ENCODE peak calls at places on chromosome 2, in four cellular contexts. P, I, D and Z are unnamed samples.

GRCh38 chr2:8581048-8581561 is 100.8 kb upstream of the ID2 start:
- DNase-seq in I (no peak), D (no peak), P (no peak), Z (no peak)

GRCh38 chr2:241951920-241952319 is 82.4 kb downstream of the RTP5 start:
- DNase-seq in I (no peak), D (no peak), P (no peak), Z (no peak)

GRCh38 chr2:226800941-226801784 is 1.5 kb upstream of the IRS1 start:
- DNase-seq in P (peak; percentile 71), I (peak; percentile 64), D (peak; percentile 92), Z (peak; percentile 88)

GRCh38 chr2:188852752-188853151 is 121.4 kb upstream of the COL3A1 start:
- DNase-seq in P (no peak), I (peak; percentile 62), D (no peak), Z (no peak)

GRCh38 chr2:30765226-30765625 is 42.0 kb downstream of the CAPN13 start:
- DNase-seq in I (no peak), D (no peak), P (no peak), Z (no peak)

GRCh38 chr2:146444987-146445386 is 1399.8 kb upstream of the ACVR2A start:
- DNase-seq in P (no peak), D (no peak), I (no peak), Z (no peak)

GRCh38 chr2:74744731-74745505 is 89.0 kb upstream of the HK2 start:
- DNase-seq in I (no peak), D (no peak), P (no peak), Z (no peak)

GRCh38 chr2:113053666-113054435 is 1.2 kb upstream of the IL36B start:
- DNase-seq in P (no peak), I (no peak), D (no peak), Z (no peak)

GRCh38 chr2:134275058-134275862 is 21.4 kb downstream of the MGAT5 start:
- DNase-seq in D (no peak), I (no peak), P (no peak), Z (no peak)

GRCh38 chr2:226909131-226909530 is 73.3 kb downstream of the RHBDD1 start:
- DNase-seq in P (no peak), D (no peak), I (no peak), Z (no peak)

GRCh38 chr2:217868911-217869334 is 133.9 kb downstream of the TNS1 start:
- DNase-seq in D (no peak), I (peak; percentile 66), P (no peak), Z (no peak)

GRCh38 chr2:25311866-25312575 is 29.7 kb downstream of the DNMT3A start:
- DNase-seq in D (no peak), P (no peak), I (no peak), Z (no peak)

GRCh38 chr2:109374548-109375130 is 239.1 kb downstream of the SEPTIN10 start:
- DNase-seq in D (no peak), P (no peak), I (no peak), Z (no peak)

GRCh38 chr2:144454466-144455287 is 65.2 kb downstream of the ZEB2 start:
- DNase-seq in D (no peak), I (no peak), P (no peak), Z (no peak)

GRCh38 chr2:144453039-144453336 is 66.9 kb downstream of the ZEB2 start:
- DNase-seq in P (no peak), D (no peak), I (peak; percentile 49), Z (no peak)

GRCh38 chr2:144453486-144454158 is 66.3 kb downstream of the ZEB2 start:
- DNase-seq in I (no peak), D (no peak), P (no peak), Z (no peak)

GRCh38 chr2:144451443-144451842 is 68.5 kb downstream of the ZEB2 start:
- DNase-seq in P (no peak), D (no peak), I (no peak), Z (no peak)

GRCh38 chr2:144452169-144453038 is 67.5 kb downstream of the ZEB2 start:
- DNase-seq in P (no peak), I (peak; percentile 64), D (no peak), Z (no peak)
- TF ChIP-seq CTCF in P (no peak), I (peak; percentile 32), D (no peak), Z (no peak)

GRCh38 chr2:37573406-37573805 is 98.0 kb downstream of the CDC42EP3 start:
- DNase-seq in D (no peak), P (no peak), I (peak; percentile 31), Z (no peak)

GRCh38 chr2:37576831-37577230 is 94.6 kb downstream of the CDC42EP3 start:
- DNase-seq in I (peak; percentile 62), P (no peak), D (no peak), Z (no peak)

GRCh38 chr2:37573818-37574388 is 97.5 kb downstream of the CDC42EP3 start:
- DNase-seq in D (no peak), I (peak; percentile 45), P (no peak), Z (no peak)

GRCh38 chr2:37579314-37579713 is 92.1 kb downstream of the CDC42EP3 start:
- DNase-seq in I (no peak), P (no peak), D (no peak), Z (no peak)

GRCh38 chr2:37575780-37576179 is 95.7 kb downstream of the CDC42EP3 start:
- DNase-seq in P (no peak), D (no peak), I (no peak), Z (no peak)
- TF ChIP-seq CTCF in P (no peak), D (no peak), I (peak; percentile 12), Z (no peak)

DNA sequence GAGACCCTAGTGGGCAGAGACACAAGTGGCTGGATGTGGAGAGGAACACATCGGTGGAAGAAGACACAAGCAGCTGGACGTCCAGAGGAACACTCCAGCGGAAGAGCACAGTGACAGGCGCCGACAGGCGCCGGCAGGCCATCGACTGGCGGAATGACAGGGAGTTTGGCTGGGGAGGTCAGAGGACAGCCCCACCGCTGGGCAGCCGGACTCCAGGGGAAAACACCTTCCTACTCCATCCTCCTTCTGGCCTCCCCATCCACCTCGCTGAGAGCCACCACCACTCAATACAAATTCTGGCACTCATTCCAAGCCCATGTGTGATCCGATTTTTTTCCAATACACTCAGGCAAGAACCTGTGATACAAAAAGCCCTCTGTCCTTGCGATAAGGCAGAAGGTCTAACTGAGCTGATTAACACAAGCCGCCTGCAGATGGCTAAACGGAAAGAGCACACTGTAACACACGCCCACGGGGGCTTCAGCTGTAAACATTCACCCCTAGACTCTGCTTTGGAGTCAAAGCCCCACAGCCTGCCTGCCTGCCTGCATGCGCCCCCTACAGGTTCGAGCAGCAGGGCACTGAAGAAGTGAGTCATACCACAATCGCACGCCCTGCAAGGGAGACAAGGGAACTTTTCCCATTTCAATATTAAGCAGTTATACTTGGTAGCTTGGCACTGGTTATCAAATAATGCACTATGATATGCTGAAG is 50.2 kb upstream of the LRP1B start:
- DNase-seq in P (no peak), I (peak; percentile 70), D (no peak), Z (no peak)
- TF ChIP-seq CTCF in P (no peak), I (peak; percentile 83), D (peak; percentile 40), Z (no peak)

GRCh38 chr2:11543337-11544216 is 9.7 kb downstream of the GREB1 start:
- DNase-seq in D (no peak), P (no peak), I (no peak), Z (no peak)
- TF ChIP-seq CTCF in D (no peak), P (no peak), I (no peak), Z (no peak)

GRCh38 chr2:54660752-54661151 is 62.7 kb upstream of the EML6 start:
- DNase-seq in I (no peak), P (no peak), D (no peak), Z (no peak)
- TF ChIP-seq CTCF in I (no peak), P (no peak), D (no peak), Z (peak; percentile 41)

GRCh38 chr2:234191819-234192407 is 141.4 kb downstream of the SPP2 start:
- DNase-seq in P (no peak), I (peak; percentile 38), D (no peak), Z (no peak)
- TF ChIP-seq CTCF in P (no peak), I (no peak), D (no peak), Z (no peak)

DNA sequence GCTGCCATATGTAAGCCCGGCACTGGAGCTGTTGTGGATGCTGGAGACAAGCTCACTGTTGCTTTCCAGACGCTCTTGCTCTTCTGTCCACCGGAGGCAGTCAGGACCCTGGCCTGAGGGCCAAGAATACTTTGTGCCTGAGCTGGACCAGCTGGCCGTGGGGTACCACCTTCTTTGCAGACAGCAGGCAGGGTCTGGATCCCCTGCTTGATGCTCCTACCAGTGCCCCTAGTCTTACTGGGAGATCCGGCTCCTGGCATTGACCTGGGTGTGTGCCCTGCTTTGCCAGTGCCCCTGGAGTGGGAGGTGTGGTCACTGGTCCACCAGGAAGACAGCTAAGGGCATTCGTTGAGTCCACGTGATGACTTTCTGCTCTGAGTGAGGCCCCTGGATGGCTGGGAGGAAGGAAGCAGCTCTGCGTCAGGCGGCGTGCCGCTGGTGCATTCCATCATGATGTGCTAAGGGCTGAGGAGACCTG is 59.3 kb downstream of the LRRFIP1 start:
- DNase-seq in D (no peak), P (no peak), I (peak; percentile 61), Z (no peak)
- TF ChIP-seq CTCF in D (peak; percentile 38), P (no peak), I (peak; percentile 39), Z (no peak)